ENCODE peak calls at places on chromosomes 4 and X, in nine cellular contexts. X is ascending aorta, Y is AG09319, G is GM19239, C is RWPE1, V is mesenchymal stem cell, U is HEK293T, Z is M059J, J is SW480. M is an unnamed sample.

GRCh38 chr4:75248770-75249467 is 265.3 kb downstream of the RCHY1 start:
- DNase-seq in X (no peak), Y (no peak), G (no peak), C (peak; percentile 29), V (peak; percentile 67), U (no peak), Z (peak; percentile 4), J (peak; percentile 6), M (no peak)

GRCh38 chr4:94676910-94677309 is 80.8 kb upstream of the BMPR1B start:
- DNase-seq in X (no peak), Y (no peak), G (no peak), C (no peak), V (peak; percentile 29), U (no peak), Z (peak; percentile 4), J (no peak), M (no peak)

GRCh38 chrX:106323357-106323756 is 155.3 kb downstream of the PWWP3B start:
- DNase-seq in X (no peak), Y (no peak), G (no peak), C (no peak), V (no peak), U (no peak), Z (no peak), J (no peak), M (no peak)

GRCh38 chr4:24719615-24720014 is 75.8 kb upstream of the SOD3 start:
- DNase-seq in X (no peak), Y (no peak), G (no peak), C (no peak), V (no peak), U (no peak), Z (no peak), J (no peak), M (no peak)

GRCh38 chrX:139903229-139903628 is 29.6 kb downstream of the ATP11C start:
- DNase-seq in X (no peak), Y (no peak), G (no peak), C (no peak), V (no peak), U (no peak), Z (no peak), J (no peak), M (no peak)

GRCh38 chr4:133537882-133538281 is 388.8 kb downstream of the PCDH10 start:
- DNase-seq in X (no peak), Y (no peak), G (no peak), C (no peak), V (no peak), U (no peak), Z (no peak), J (no peak), M (no peak)

GRCh38 chr4:170776983-170777382 is 687.2 kb upstream of the AADAT start:
- DNase-seq in X (no peak), Y (no peak), G (no peak), C (no peak), V (no peak), U (no peak), Z (no peak), J (no peak), M (no peak)

GRCh38 chr4:181078236-181078635 is 1165.0 kb upstream of the TENM3 start:
- DNase-seq in X (no peak), Y (peak; percentile 32), G (no peak), C (no peak), V (no peak), U (no peak), Z (peak; percentile 1), J (no peak), M (no peak)

GRCh38 chrX:129925305-129926092 is 19.5 kb downstream of the UTP14A start:
- DNase-seq in X (no peak), Y (peak; percentile 59), G (no peak), C (no peak), V (peak; percentile 79), U (peak; percentile 83), Z (peak; percentile 72), J (peak; percentile 55), M (peak; percentile 10)

GRCh38 chr4:155643087-155643486 is 23.6 kb upstream of the GUCY1A1 start:
- DNase-seq in X (no peak), Y (no peak), G (no peak), C (no peak), V (no peak), U (no peak), Z (no peak), J (no peak), M (no peak)

GRCh38 chrX:152923599-152923998 is 25.7 kb downstream of the ZNF185 start:
- DNase-seq in X (no peak), Y (no peak), G (no peak), C (no peak), V (no peak), U (no peak), Z (no peak), J (no peak), M (no peak)

GRCh38 chrX:40996886-40997530 is 88.2 kb upstream of the USP9X start:
- DNase-seq in X (no peak), Y (peak; percentile 25), G (no peak), C (peak; percentile 6), V (peak; percentile 73), U (peak; percentile 64), Z (peak; percentile 33), J (peak; percentile 78), M (peak; percentile 51)

GRCh38 chr4:2939383-2940243 is 23.6 kb downstream of the NOP14 start:
- DNase-seq in X (no peak), Y (no peak), G (no peak), C (no peak), V (no peak), U (no peak), Z (no peak), J (no peak), M (no peak)

GRCh38 chrX:1389181-1389992 is 2.5 kb downstream of the SLC25A6 start:
- DNase-seq in X (no peak), Y (no peak), G (no peak), C (no peak), V (no peak), U (no peak), Z (no peak), J (no peak), M (no peak)

GRCh38 chr4:142407569-142407968 is 438.5 kb downstream of the INPP4B start:
- DNase-seq in X (no peak), Y (no peak), G (no peak), C (peak; percentile 26), V (no peak), U (no peak), Z (peak; percentile 40), J (no peak), M (no peak)

GRCh38 chr4:21769404-21770147 is 179.0 kb downstream of the KCNIP4 start:
- DNase-seq in X (no peak), Y (no peak), G (no peak), C (peak; percentile 38), V (peak; percentile 64), U (no peak), Z (peak; percentile 89), J (peak; percentile 61), M (peak; percentile 40)

GRCh38 chr4:38072578-38072977 is 112.4 kb downstream of the PTTG2 start:
- DNase-seq in X (no peak), Y (no peak), G (no peak), C (no peak), V (peak; percentile 57), U (no peak), Z (no peak), J (no peak), M (no peak)

GRCh38 chrX:10360121-10360520 is 203.3 kb downstream of the CLCN4 start:
- DNase-seq in X (no peak), Y (no peak), G (no peak), C (no peak), V (no peak), U (no peak), Z (peak; percentile 52), J (no peak), M (no peak)

GRCh38 chr4:185269286-185269685 is 59.9 kb downstream of the SNX25 start:
- DNase-seq in X (no peak), Y (no peak), G (no peak), C (no peak), V (no peak), U (no peak), Z (peak; percentile 62), J (peak; percentile 5), M (no peak)

GRCh38 chr4:168589154-168589553 is 92.3 kb downstream of the PALLD start:
- DNase-seq in X (no peak), Y (no peak), G (no peak), C (peak; percentile 89), V (peak; percentile 81), U (no peak), Z (peak; percentile 85), J (no peak), M (peak; percentile 50)

GRCh38 chrX:8067754-8068469 is 103.2 kb downstream of the VCX2 start:
- DNase-seq in X (no peak), Y (no peak), G (no peak), C (peak; percentile 75), V (peak; percentile 84), U (no peak), Z (peak; percentile 6), J (peak; percentile 63), M (peak; percentile 27)

GRCh38 chr4:183960021-183960420 is 54.9 kb downstream of the STOX2 start:
- DNase-seq in X (no peak), Y (no peak), G (no peak), C (peak; percentile 13), V (peak; percentile 1), U (peak; percentile 72), Z (peak; percentile 2), J (peak; percentile 62), M (peak; percentile 19)

GRCh38 chr4:77625485-77625884 is 19.9 kb downstream of the CXCL13 start:
- DNase-seq in X (no peak), Y (no peak), G (no peak), C (no peak), V (no peak), U (no peak), Z (no peak), J (no peak), M (no peak)

GRCh38 chr4:7978489-7978888 is 38.8 kb upstream of the AFAP1 start:
- DNase-seq in X (no peak), Y (no peak), G (no peak), C (peak; percentile 72), V (no peak), U (no peak), Z (peak; percentile 92), J (peak; percentile 78), M (no peak)

GRCh38 chr4:73922317-73922716 is 53.1 kb downstream of the CXCL1 start:
- DNase-seq in X (no peak), Y (no peak), G (no peak), C (no peak), V (no peak), U (no peak), Z (no peak), J (no peak), M (no peak)

GRCh38 chr4:185846550-185847210 is 34.7 kb upstream of the SORBS2 start:
- DNase-seq in X (no peak), Y (no peak), G (no peak), C (no peak), V (no peak), U (no peak), Z (no peak), J (no peak), M (no peak)

GRCh38 chr4:21768349-21769310 is 179.9 kb downstream of the KCNIP4 start:
- DNase-seq in X (no peak), Y (no peak), G (no peak), C (peak; percentile 29), V (peak; percentile 66), U (peak; percentile 13), Z (peak; percentile 73), J (peak; percentile 34), M (no peak)

GRCh38 chr4:15003441-15003890 is 1.2 kb downstream of the CPEB2 start:
- DNase-seq in X (no peak), Y (no peak), G (peak; percentile 30), C (peak; percentile 6), V (peak; percentile 54), U (peak; percentile 25), Z (peak; percentile 44), J (peak; percentile 28), M (no peak)

GRCh38 chrX:2538016-2538415 is 37.2 kb upstream of the DHRSX start:
- DNase-seq in X (no peak), Y (no peak), G (no peak), C (no peak), V (no peak), U (no peak), Z (no peak), J (no peak), M (no peak)

GRCh38 chr4:184911310-184911709 is 85.5 kb upstream of the ACSL1 start:
- DNase-seq in X (no peak), Y (peak; percentile 2), G (no peak), C (peak; percentile 66), V (no peak), U (no peak), Z (peak; percentile 62), J (no peak), M (no peak)

GRCh38 chr4:7649741-7650531 is 215.2 kb upstream of the PSAPL1 start:
- DNase-seq in X (peak; percentile 44), Y (peak; percentile 11), G (no peak), C (peak; percentile 88), V (peak; percentile 97), U (no peak), Z (peak; percentile 98), J (peak; percentile 97), M (peak; percentile 93)